ENCODE peak calls at places on chromosomes 13 and 19, in eight cellular contexts. One of them, this sample, is unnamed.

GRCh38 chr19:39599116-39599515 is 3.2 kb upstream of the LGALS13 start:
- DNase-seq in HCT116: no peak
- DNase-seq in fibroblast of pulmonary artery: peak
- DNase-seq in fibroblast of mammary gland: peak
- DNase-seq in IMR-90: peak
- DNase-seq in ovary: no peak
- DNase-seq in uterus: no peak
- DNase-seq in cardiac muscle cell: peak
- DNase-seq in this sample: peak

GRCh38 chr19:46916971-46917370 is 56.2 kb downstream of the ARHGAP35 start:
- DNase-seq in HCT116: no peak
- DNase-seq in fibroblast of pulmonary artery: no peak
- DNase-seq in fibroblast of mammary gland: no peak
- DNase-seq in IMR-90: no peak
- DNase-seq in ovary: no peak
- DNase-seq in uterus: no peak
- DNase-seq in cardiac muscle cell: no peak
- DNase-seq in this sample: no peak

GRCh38 chr19:9498183-9498902 is at the start of gene ZNF560:
- DNase-seq in HCT116: no peak
- DNase-seq in fibroblast of pulmonary artery: peak
- DNase-seq in fibroblast of mammary gland: peak
- DNase-seq in IMR-90: peak
- DNase-seq in ovary: no peak
- DNase-seq in uterus: no peak
- DNase-seq in cardiac muscle cell: peak
- DNase-seq in this sample: peak

GRCh38 chr13:20231839-20232555 is at the start of gene GJB6:
- DNase-seq in HCT116: no peak
- DNase-seq in fibroblast of pulmonary artery: no peak
- DNase-seq in fibroblast of mammary gland: no peak
- DNase-seq in IMR-90: no peak
- DNase-seq in ovary: no peak
- DNase-seq in uterus: no peak
- DNase-seq in cardiac muscle cell: no peak
- DNase-seq in this sample: no peak

GRCh38 chr19:10766681-10767201 is 48.9 kb downstream of the DNM2 start:
- DNase-seq in HCT116: no peak
- DNase-seq in fibroblast of pulmonary artery: peak
- DNase-seq in fibroblast of mammary gland: peak
- DNase-seq in IMR-90: peak
- DNase-seq in ovary: peak
- DNase-seq in uterus: no peak
- DNase-seq in cardiac muscle cell: peak
- DNase-seq in this sample: peak

GRCh38 chr13:90591260-90591926 is 756.1 kb upstream of the MIR17HG start:
- DNase-seq in HCT116: no peak
- DNase-seq in fibroblast of pulmonary artery: no peak
- DNase-seq in fibroblast of mammary gland: no peak
- DNase-seq in IMR-90: no peak
- DNase-seq in ovary: no peak
- DNase-seq in uterus: no peak
- DNase-seq in cardiac muscle cell: peak
- DNase-seq in this sample: no peak

GRCh38 chr13:106602178-106602577 is 34.2 kb upstream of the ARGLU1 start:
- DNase-seq in HCT116: no peak
- DNase-seq in fibroblast of pulmonary artery: no peak
- DNase-seq in fibroblast of mammary gland: no peak
- DNase-seq in IMR-90: no peak
- DNase-seq in ovary: no peak
- DNase-seq in uterus: no peak
- DNase-seq in cardiac muscle cell: no peak
- DNase-seq in this sample: no peak

GRCh38 chr19:2714531-2715269 is 6.5 kb downstream of the DIRAS1 start:
- DNase-seq in HCT116: no peak
- DNase-seq in fibroblast of pulmonary artery: no peak
- DNase-seq in fibroblast of mammary gland: no peak
- DNase-seq in IMR-90: no peak
- DNase-seq in ovary: no peak
- DNase-seq in uterus: no peak
- DNase-seq in cardiac muscle cell: no peak
- DNase-seq in this sample: no peak

GRCh38 chr13:94362411-94362909 is 117.0 kb downstream of the DCT start:
- DNase-seq in HCT116: peak
- DNase-seq in fibroblast of pulmonary artery: peak
- DNase-seq in fibroblast of mammary gland: peak
- DNase-seq in IMR-90: peak
- DNase-seq in ovary: peak
- DNase-seq in uterus: peak
- DNase-seq in cardiac muscle cell: peak
- DNase-seq in this sample: peak

GRCh38 chr13:31725841-31726240 is 13.5 kb upstream of the RXFP2 start:
- DNase-seq in HCT116: no peak
- DNase-seq in fibroblast of pulmonary artery: no peak
- DNase-seq in fibroblast of mammary gland: no peak
- DNase-seq in IMR-90: no peak
- DNase-seq in ovary: no peak
- DNase-seq in uterus: no peak
- DNase-seq in cardiac muscle cell: no peak
- DNase-seq in this sample: no peak

GRCh38 chr13:50174630-50175029 is 159.4 kb downstream of the KCNRG start:
- DNase-seq in HCT116: no peak
- DNase-seq in fibroblast of pulmonary artery: no peak
- DNase-seq in fibroblast of mammary gland: no peak
- DNase-seq in IMR-90: no peak
- DNase-seq in ovary: no peak
- DNase-seq in uterus: no peak
- DNase-seq in cardiac muscle cell: no peak
- DNase-seq in this sample: no peak

GRCh38 chr19:7112675-7113074 is 43.2 kb downstream of the ZNF557 start:
- DNase-seq in HCT116: no peak
- DNase-seq in fibroblast of pulmonary artery: no peak
- DNase-seq in fibroblast of mammary gland: no peak
- DNase-seq in IMR-90: no peak
- DNase-seq in ovary: no peak
- DNase-seq in uterus: no peak
- DNase-seq in cardiac muscle cell: no peak
- DNase-seq in this sample: no peak

GRCh38 chr19:3403489-3404323 is 37.3 kb downstream of the NFIC start:
- DNase-seq in HCT116: no peak
- DNase-seq in fibroblast of pulmonary artery: peak
- DNase-seq in fibroblast of mammary gland: peak
- DNase-seq in IMR-90: peak
- DNase-seq in ovary: peak
- DNase-seq in uterus: peak
- DNase-seq in cardiac muscle cell: peak
- DNase-seq in this sample: peak

GRCh38 chr13:50448535-50448981 is 394.9 kb downstream of the DLEU7 start:
- DNase-seq in HCT116: no peak
- DNase-seq in fibroblast of pulmonary artery: no peak
- DNase-seq in fibroblast of mammary gland: no peak
- DNase-seq in IMR-90: no peak
- DNase-seq in ovary: no peak
- DNase-seq in uterus: no peak
- DNase-seq in cardiac muscle cell: no peak
- DNase-seq in this sample: no peak

GRCh38 chr13:101018720-101019119 is 344.1 kb upstream of the TMTC4 start:
- DNase-seq in HCT116: no peak
- DNase-seq in fibroblast of pulmonary artery: peak
- DNase-seq in fibroblast of mammary gland: peak
- DNase-seq in IMR-90: peak
- DNase-seq in ovary: no peak
- DNase-seq in uterus: no peak
- DNase-seq in cardiac muscle cell: no peak
- DNase-seq in this sample: peak

GRCh38 chr13:102812616-102813287 is 13.8 kb downstream of the BIVM start:
- DNase-seq in HCT116: no peak
- DNase-seq in fibroblast of pulmonary artery: peak
- DNase-seq in fibroblast of mammary gland: no peak
- DNase-seq in IMR-90: peak
- DNase-seq in ovary: no peak
- DNase-seq in uterus: no peak
- DNase-seq in cardiac muscle cell: peak
- DNase-seq in this sample: no peak

GRCh38 chr13:77026255-77026782 is 640 bp downstream of the FBXL3 start:
- DNase-seq in HCT116: peak
- DNase-seq in fibroblast of pulmonary artery: peak
- DNase-seq in fibroblast of mammary gland: peak
- DNase-seq in IMR-90: peak
- DNase-seq in ovary: peak
- DNase-seq in uterus: peak
- DNase-seq in cardiac muscle cell: peak
- DNase-seq in this sample: peak

GRCh38 chr13:50594276-50594970 is 249.1 kb downstream of the DLEU7 start:
- DNase-seq in HCT116: no peak
- DNase-seq in fibroblast of pulmonary artery: no peak
- DNase-seq in fibroblast of mammary gland: no peak
- DNase-seq in IMR-90: no peak
- DNase-seq in ovary: no peak
- DNase-seq in uterus: no peak
- DNase-seq in cardiac muscle cell: no peak
- DNase-seq in this sample: no peak

GRCh38 chr13:69980799-69981198 is 126.8 kb upstream of the ATXN8OS start:
- DNase-seq in HCT116: no peak
- DNase-seq in fibroblast of pulmonary artery: no peak
- DNase-seq in fibroblast of mammary gland: no peak
- DNase-seq in IMR-90: no peak
- DNase-seq in ovary: no peak
- DNase-seq in uterus: no peak
- DNase-seq in cardiac muscle cell: no peak
- DNase-seq in this sample: no peak

DNA sequence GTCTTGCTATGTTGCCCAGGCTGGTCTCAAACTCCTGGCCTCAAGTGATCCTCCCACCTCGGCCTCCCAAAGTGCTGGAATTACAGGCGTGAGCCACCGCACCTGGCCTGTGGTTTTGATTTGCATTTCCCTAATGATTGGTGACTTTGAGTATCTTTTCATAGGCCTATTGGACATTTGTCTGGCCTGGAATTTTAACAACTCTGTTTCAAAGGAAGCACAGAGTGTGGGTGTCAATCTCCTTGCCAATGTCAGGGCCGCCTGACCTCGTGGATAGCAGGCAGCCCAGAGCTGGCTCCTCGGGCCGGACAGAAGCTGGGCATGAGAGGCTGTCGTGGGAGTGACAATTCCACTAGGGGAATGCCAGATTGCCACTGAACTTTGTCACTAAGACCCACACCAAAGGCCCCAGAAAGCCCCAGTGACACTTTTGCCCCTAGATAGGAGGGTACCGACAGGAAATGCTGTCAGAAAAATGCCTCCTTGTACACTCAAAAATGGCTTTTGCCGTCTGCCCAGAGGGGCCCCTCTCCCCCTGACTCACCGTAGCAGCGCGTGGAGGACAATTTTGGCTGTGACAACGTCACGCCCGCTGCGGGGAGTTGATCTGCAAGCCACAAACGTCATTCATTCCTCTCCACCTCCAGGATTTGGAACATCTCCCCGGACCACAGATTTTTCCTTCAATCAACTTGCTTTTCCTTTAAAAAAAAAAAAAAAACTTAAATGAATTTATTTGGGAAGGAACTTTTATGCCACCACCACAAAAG is 11.7 kb upstream of the ADGRE5 start:
- DNase-seq in HCT116: no peak
- DNase-seq in fibroblast of pulmonary artery: peak
- DNase-seq in fibroblast of mammary gland: peak
- DNase-seq in IMR-90: peak
- DNase-seq in ovary: no peak
- DNase-seq in uterus: peak
- DNase-seq in cardiac muscle cell: peak
- DNase-seq in this sample: peak
- H3K4me3 ChIP-seq in HCT116: no peak
- H3K4me3 ChIP-seq in fibroblast of pulmonary artery: no peak
- H3K4me3 ChIP-seq in fibroblast of mammary gland: no peak
- H3K4me3 ChIP-seq in IMR-90: no peak
- H3K4me3 ChIP-seq in ovary: no peak
- H3K4me3 ChIP-seq in uterus: no peak
- H3K4me3 ChIP-seq in cardiac muscle cell: no peak
- H3K4me3 ChIP-seq in this sample: no peak

GRCh38 chr19:17582613-17583012 is 27.2 kb downstream of the COLGALT1 start:
- DNase-seq in HCT116: no peak
- DNase-seq in fibroblast of pulmonary artery: no peak
- DNase-seq in fibroblast of mammary gland: no peak
- DNase-seq in IMR-90: no peak
- DNase-seq in ovary: no peak
- DNase-seq in uterus: no peak
- DNase-seq in cardiac muscle cell: no peak
- DNase-seq in this sample: no peak
- TF ChIP-seq CTCF in HCT116: peak
- TF ChIP-seq CTCF in fibroblast of pulmonary artery: no peak
- TF ChIP-seq CTCF in fibroblast of mammary gland: no peak
- TF ChIP-seq CTCF in IMR-90: no peak
- TF ChIP-seq CTCF in ovary: no peak
- TF ChIP-seq CTCF in uterus: no peak
- TF ChIP-seq CTCF in cardiac muscle cell: no peak
- TF ChIP-seq CTCF in this sample: no peak

GRCh38 chr13:110044521-110045200 is 258.3 kb upstream of the IRS2 start:
- DNase-seq in HCT116: no peak
- DNase-seq in fibroblast of pulmonary artery: peak
- DNase-seq in fibroblast of mammary gland: peak
- DNase-seq in IMR-90: peak
- DNase-seq in ovary: no peak
- DNase-seq in uterus: no peak
- DNase-seq in cardiac muscle cell: peak
- DNase-seq in this sample: peak
- H3K4me3 ChIP-seq in HCT116: no peak
- H3K4me3 ChIP-seq in fibroblast of pulmonary artery: no peak
- H3K4me3 ChIP-seq in fibroblast of mammary gland: peak
- H3K4me3 ChIP-seq in IMR-90: no peak
- H3K4me3 ChIP-seq in ovary: no peak
- H3K4me3 ChIP-seq in uterus: no peak
- H3K4me3 ChIP-seq in cardiac muscle cell: no peak
- H3K4me3 ChIP-seq in this sample: peak

GRCh38 chr19:16087940-16088339 is 11.6 kb downstream of the TPM4 start:
- DNase-seq in HCT116: no peak
- DNase-seq in fibroblast of pulmonary artery: no peak
- DNase-seq in fibroblast of mammary gland: no peak
- DNase-seq in IMR-90: no peak
- DNase-seq in ovary: no peak
- DNase-seq in uterus: no peak
- DNase-seq in cardiac muscle cell: no peak
- DNase-seq in this sample: no peak

GRCh38 chr19:16085115-16085514 is 8.8 kb downstream of the TPM4 start:
- DNase-seq in HCT116: no peak
- DNase-seq in fibroblast of pulmonary artery: no peak
- DNase-seq in fibroblast of mammary gland: peak
- DNase-seq in IMR-90: peak
- DNase-seq in ovary: no peak
- DNase-seq in uterus: no peak
- DNase-seq in cardiac muscle cell: peak
- DNase-seq in this sample: peak

GRCh38 chr19:16088985-16089846 is 12.9 kb downstream of the TPM4 start:
- DNase-seq in HCT116: no peak
- DNase-seq in fibroblast of pulmonary artery: no peak
- DNase-seq in fibroblast of mammary gland: no peak
- DNase-seq in IMR-90: no peak
- DNase-seq in ovary: no peak
- DNase-seq in uterus: no peak
- DNase-seq in cardiac muscle cell: no peak
- DNase-seq in this sample: no peak

GRCh38 chr19:16091546-16092475 is 15.5 kb downstream of the TPM4 start:
- DNase-seq in HCT116: no peak
- DNase-seq in fibroblast of pulmonary artery: no peak
- DNase-seq in fibroblast of mammary gland: no peak
- DNase-seq in IMR-90: no peak
- DNase-seq in ovary: no peak
- DNase-seq in uterus: no peak
- DNase-seq in cardiac muscle cell: no peak
- DNase-seq in this sample: no peak

GRCh38 chr19:16088351-16088984 is 12.2 kb downstream of the TPM4 start:
- DNase-seq in HCT116: no peak
- DNase-seq in fibroblast of pulmonary artery: peak
- DNase-seq in fibroblast of mammary gland: no peak
- DNase-seq in IMR-90: no peak
- DNase-seq in ovary: no peak
- DNase-seq in uterus: no peak
- DNase-seq in cardiac muscle cell: peak
- DNase-seq in this sample: no peak
- TF ChIP-seq CTCF in HCT116: peak
- TF ChIP-seq CTCF in fibroblast of pulmonary artery: peak
- TF ChIP-seq CTCF in fibroblast of mammary gland: peak
- TF ChIP-seq CTCF in IMR-90: no peak
- TF ChIP-seq CTCF in ovary: no peak
- TF ChIP-seq CTCF in uterus: no peak
- TF ChIP-seq CTCF in cardiac muscle cell: peak
- TF ChIP-seq CTCF in this sample: peak

This sample was measured in AG10803.